ENCODE peak calls at places on chromosome 9, in nine cellular contexts. M is activated T-helper 1 cell treated with anti-CD3 and anti-CD28 coated beads, Interleukin-2, amount 50 U/mL, for 16 hours; T is omental fat pad; C is CD4-positive, alpha-beta T cell; L is cerebellum; R is NCI-H1092; Y is body of pancreas; V is dermis microvascular lymphatic vessel endothelial cell; X is SJSA1. E is an unnamed sample.

GRCh38 chr9:122265265-122265900 is 701 bp downstream of the MRRF start:
- DNase-seq in M (peak; percentile 0), T (no peak), C (no peak), L (no peak), R (no peak), Y (no peak), V (peak; percentile 59), X (no peak), E (no peak)

GRCh38 chr9:87567047-87567446 is 69.4 kb downstream of the DAPK1 start:
- DNase-seq in M (no peak), T (no peak), C (no peak), L (peak; percentile 79), R (peak; percentile 60), Y (no peak), V (no peak), X (no peak), E (no peak)

GRCh38 chr9:90552317-90552716 is 90.3 kb downstream of the DIRAS2 start:
- DNase-seq in M (no peak), T (no peak), C (no peak), L (no peak), R (no peak), Y (no peak), V (no peak), X (no peak), E (no peak)

GRCh38 chr9:119009253-119009652 is 360.0 kb downstream of the BRINP1 start:
- DNase-seq in M (no peak), T (no peak), C (no peak), L (peak; percentile 81), R (no peak), Y (no peak), V (no peak), X (no peak), E (peak; percentile 55)

GRCh38 chr9:115039686-115040085 is 78.3 kb downstream of the TNC start:
- DNase-seq in M (no peak), T (no peak), C (no peak), L (no peak), R (no peak), Y (no peak), V (no peak), X (no peak), E (no peak)

GRCh38 chr9:108933231-108933630 is 693 bp downstream of the ELP1 start:
- DNase-seq in M (no peak), T (no peak), C (no peak), L (peak; percentile 2), R (no peak), Y (no peak), V (no peak), X (no peak), E (peak; percentile 5)

GRCh38 chr9:132722564-132723065 is 52.4 kb downstream of the GTF3C4 start:
- DNase-seq in M (no peak), T (no peak), C (no peak), L (no peak), R (no peak), Y (no peak), V (no peak), X (no peak), E (no peak)

GRCh38 chr9:116460026-116460425 is 227.1 kb upstream of the TRIM32 start:
- DNase-seq in M (no peak), T (no peak), C (no peak), L (no peak), R (no peak), Y (no peak), V (no peak), X (no peak), E (no peak)

GRCh38 chr9:72443855-72444254 is 77.6 kb upstream of the TMC1 start:
- DNase-seq in M (no peak), T (no peak), C (no peak), L (no peak), R (no peak), Y (peak; percentile 26), V (no peak), X (no peak), E (no peak)

GRCh38 chr9:85863875-85864274 is 77.1 kb upstream of the NAA35 start:
- DNase-seq in M (no peak), T (no peak), C (no peak), L (no peak), R (no peak), Y (no peak), V (no peak), X (no peak), E (no peak)

E was measured in HS-5.